ENCODE peak calls at places on chromosomes 7 and 10, in six cellular contexts. L is prostate gland, H is GOT3, K is GM04504, M is anterior cingulate cortex, R is GM13977. P is an unnamed sample.

GRCh38 chr7:88091988-88092675 is 127.7 kb downstream of the SRI start:
- DNase-seq in L (no peak), H (no peak), K (no peak), M (no peak), R (no peak), P (no peak)

GRCh38 chr7:126398285-126398684 is 854.5 kb downstream of the GRM8 start:
- DNase-seq in L (no peak), H (no peak), K (no peak), M (no peak), R (no peak), P (no peak)

GRCh38 chr10:60611291-60611747 is 167.0 kb upstream of the CDK1 start:
- DNase-seq in L (no peak), H (no peak), K (peak), M (no peak), R (no peak), P (peak)

GRCh38 chr7:851204-851603 is 18.9 kb downstream of the SUN1 start:
- DNase-seq in L (no peak), H (no peak), K (no peak), M (no peak), R (no peak), P (no peak)

GRCh38 chr7:40008218-40008815 is 58.3 kb downstream of the CDK13 start:
- DNase-seq in L (no peak), H (no peak), K (peak), M (no peak), R (no peak), P (peak)

GRCh38 chr10:1632596-1632995 is 104.7 kb downstream of the ADARB2 start:
- DNase-seq in L (no peak), H (no peak), K (no peak), M (no peak), R (no peak), P (no peak)

GRCh38 chr7:132218876-132219275 is 357.4 kb downstream of the PLXNA4 start:
- DNase-seq in L (no peak), H (no peak), K (no peak), M (no peak), R (no peak), P (no peak)

GRCh38 chr7:81234896-81235295 is 316.0 kb upstream of the SEMA3C start:
- DNase-seq in L (no peak), H (no peak), K (no peak), M (no peak), R (no peak), P (no peak)

GRCh38 chr10:127612-128432 is 7.4 kb upstream of the ZMYND11 start:
- DNase-seq in L (no peak), H (no peak), K (no peak), M (no peak), R (peak), P (no peak)

GRCh38 chr10:43817368-43817767 is 168.7 kb upstream of the ZNF32 start:
- DNase-seq in L (no peak), H (no peak), K (no peak), M (no peak), R (no peak), P (no peak)

GRCh38 chr10:663466-663751 is 26.1 kb downstream of the DIP2C start:
- DNase-seq in L (no peak), H (no peak), K (no peak), M (no peak), R (no peak), P (no peak)

P was measured in amniotic stem cell.